ENCODE peak calls at places on chromosomes 11 and 22, in eight cellular contexts. One of them, this sample, is unnamed.

GRCh38 chr11:119093951-119094815 is 7.5 kb downstream of the DPAGT1 start:
- DNase-seq in AG04450: no peak
- DNase-seq in heart right ventricle: peak
- DNase-seq in fibroblast of lung: peak
- DNase-seq in uterus: peak
- DNase-seq in kidney epithelial cell: no peak
- DNase-seq in heart left ventricle: no peak
- DNase-seq in Calu3: peak
- DNase-seq in this sample: peak

GRCh38 chr11:288328-289144 is at the start of gene PGGHG:
- DNase-seq in heart right ventricle: peak
- DNase-seq in AG04450: no peak
- DNase-seq in Calu3: peak
- DNase-seq in heart left ventricle: peak
- DNase-seq in kidney epithelial cell: no peak
- DNase-seq in fibroblast of lung: peak
- DNase-seq in uterus: peak
- DNase-seq in this sample: peak

GRCh38 chr11:118913411-118914125 is 12.2 kb downstream of the BCL9L start:
- DNase-seq in uterus: peak
- DNase-seq in Calu3: no peak
- DNase-seq in heart left ventricle: no peak
- DNase-seq in fibroblast of lung: no peak
- DNase-seq in AG04450: no peak
- DNase-seq in heart right ventricle: no peak
- DNase-seq in kidney epithelial cell: no peak
- DNase-seq in this sample: no peak

GRCh38 chr11:46446343-46446751 is 54.8 kb upstream of the CHRM4 start:
- DNase-seq in AG04450: no peak
- DNase-seq in heart right ventricle: no peak
- DNase-seq in uterus: no peak
- DNase-seq in Calu3: no peak
- DNase-seq in kidney epithelial cell: no peak
- DNase-seq in fibroblast of lung: peak
- DNase-seq in heart left ventricle: no peak
- DNase-seq in this sample: no peak

GRCh38 chr11:56296877-56297276 is 4.8 kb upstream of the OR8H1 start:
- DNase-seq in AG04450: no peak
- DNase-seq in heart left ventricle: no peak
- DNase-seq in uterus: no peak
- DNase-seq in Calu3: no peak
- DNase-seq in fibroblast of lung: no peak
- DNase-seq in heart right ventricle: no peak
- DNase-seq in kidney epithelial cell: no peak
- DNase-seq in this sample: no peak

GRCh38 chr22:49447837-49448236 is 379.8 kb downstream of the BRD1 start:
- DNase-seq in kidney epithelial cell: no peak
- DNase-seq in Calu3: no peak
- DNase-seq in uterus: no peak
- DNase-seq in heart left ventricle: no peak
- DNase-seq in AG04450: no peak
- DNase-seq in fibroblast of lung: no peak
- DNase-seq in heart right ventricle: no peak
- DNase-seq in this sample: no peak

GRCh38 chr11:12117200-12117995 is 7.0 kb downstream of the MICAL2 start:
- DNase-seq in AG04450: no peak
- DNase-seq in heart right ventricle: no peak
- DNase-seq in fibroblast of lung: no peak
- DNase-seq in uterus: peak
- DNase-seq in kidney epithelial cell: no peak
- DNase-seq in heart left ventricle: no peak
- DNase-seq in Calu3: no peak
- DNase-seq in this sample: no peak

GRCh38 chr11:118643142-118643994 is 36.0 kb downstream of the PHLDB1 start:
- DNase-seq in Calu3: no peak
- DNase-seq in heart left ventricle: peak
- DNase-seq in AG04450: no peak
- DNase-seq in heart right ventricle: no peak
- DNase-seq in fibroblast of lung: no peak
- DNase-seq in kidney epithelial cell: no peak
- DNase-seq in uterus: no peak
- DNase-seq in this sample: no peak

GRCh38 chr11:43573873-43574272 is 106.7 kb upstream of the HSD17B12 start:
- DNase-seq in Calu3: no peak
- DNase-seq in kidney epithelial cell: no peak
- DNase-seq in fibroblast of lung: no peak
- DNase-seq in AG04450: no peak
- DNase-seq in heart right ventricle: no peak
- DNase-seq in heart left ventricle: peak
- DNase-seq in uterus: no peak
- DNase-seq in this sample: no peak

GRCh38 chr11:26551186-26551801 is 20.8 kb downstream of the MUC15 start:
- DNase-seq in fibroblast of lung: peak
- DNase-seq in kidney epithelial cell: no peak
- DNase-seq in AG04450: no peak
- DNase-seq in heart right ventricle: no peak
- DNase-seq in uterus: no peak
- DNase-seq in Calu3: no peak
- DNase-seq in heart left ventricle: no peak
- DNase-seq in this sample: no peak

GRCh38 chr11:32173435-32173834 is 82.6 kb downstream of the RCN1 start:
- DNase-seq in fibroblast of lung: peak
- DNase-seq in heart right ventricle: peak
- DNase-seq in Calu3: peak
- DNase-seq in heart left ventricle: peak
- DNase-seq in uterus: peak
- DNase-seq in AG04450: peak
- DNase-seq in kidney epithelial cell: peak
- DNase-seq in this sample: peak

GRCh38 chr11:124834526-124835190 is 30.6 kb upstream of the ROBO3 start:
- DNase-seq in uterus: no peak
- DNase-seq in Calu3: no peak
- DNase-seq in fibroblast of lung: no peak
- DNase-seq in AG04450: no peak
- DNase-seq in heart right ventricle: no peak
- DNase-seq in heart left ventricle: no peak
- DNase-seq in kidney epithelial cell: no peak
- DNase-seq in this sample: no peak

GRCh38 chr11:65542738-65543390 is 15.3 kb downstream of the LTBP3 start:
- DNase-seq in Calu3: no peak
- DNase-seq in fibroblast of lung: no peak
- DNase-seq in kidney epithelial cell: no peak
- DNase-seq in AG04450: no peak
- DNase-seq in heart left ventricle: no peak
- DNase-seq in heart right ventricle: no peak
- DNase-seq in uterus: no peak
- DNase-seq in this sample: no peak

GRCh38 chr11:76793391-76793811 is 10.2 kb downstream of the TSKU start:
- DNase-seq in fibroblast of lung: no peak
- DNase-seq in kidney epithelial cell: no peak
- DNase-seq in Calu3: no peak
- DNase-seq in heart left ventricle: no peak
- DNase-seq in AG04450: no peak
- DNase-seq in heart right ventricle: no peak
- DNase-seq in uterus: no peak
- DNase-seq in this sample: no peak

GRCh38 chr22:31344369-31345330 is 1.5 kb downstream of the PATZ1 start:
- DNase-seq in AG04450: no peak
- DNase-seq in heart left ventricle: peak
- DNase-seq in fibroblast of lung: peak
- DNase-seq in uterus: peak
- DNase-seq in heart right ventricle: peak
- DNase-seq in kidney epithelial cell: no peak
- DNase-seq in Calu3: no peak
- DNase-seq in this sample: peak

GRCh38 chr11:128018692-128019091 is 568.7 kb downstream of the ETS1 start:
- DNase-seq in heart left ventricle: no peak
- DNase-seq in kidney epithelial cell: no peak
- DNase-seq in AG04450: no peak
- DNase-seq in Calu3: no peak
- DNase-seq in heart right ventricle: no peak
- DNase-seq in fibroblast of lung: peak
- DNase-seq in uterus: no peak
- DNase-seq in this sample: no peak

GRCh38 chr11:112129656-112130055 is 34.2 kb downstream of the IL18 start:
- DNase-seq in fibroblast of lung: no peak
- DNase-seq in heart right ventricle: no peak
- DNase-seq in heart left ventricle: peak
- DNase-seq in Calu3: no peak
- DNase-seq in uterus: no peak
- DNase-seq in kidney epithelial cell: no peak
- DNase-seq in AG04450: no peak
- DNase-seq in this sample: no peak

GRCh38 chr11:44979536-44980399 is 29.1 kb upstream of the TP53I11 start:
- DNase-seq in heart left ventricle: no peak
- DNase-seq in AG04450: no peak
- DNase-seq in kidney epithelial cell: peak
- DNase-seq in fibroblast of lung: no peak
- DNase-seq in heart right ventricle: peak
- DNase-seq in uterus: no peak
- DNase-seq in Calu3: peak
- DNase-seq in this sample: no peak

GRCh38 chr11:44978961-44979331 is 28.3 kb upstream of the TP53I11 start:
- DNase-seq in fibroblast of lung: no peak
- DNase-seq in heart left ventricle: no peak
- DNase-seq in uterus: no peak
- DNase-seq in AG04450: no peak
- DNase-seq in heart right ventricle: no peak
- DNase-seq in Calu3: peak
- DNase-seq in kidney epithelial cell: no peak
- DNase-seq in this sample: no peak

GRCh38 chr11:44978279-44978960 is 27.7 kb upstream of the TP53I11 start:
- DNase-seq in heart left ventricle: no peak
- DNase-seq in heart right ventricle: no peak
- DNase-seq in AG04450: no peak
- DNase-seq in fibroblast of lung: peak
- DNase-seq in kidney epithelial cell: no peak
- DNase-seq in Calu3: no peak
- DNase-seq in uterus: no peak
- DNase-seq in this sample: no peak

GRCh38 chr11:44976576-44976975 is 25.9 kb upstream of the TP53I11 start:
- DNase-seq in uterus: no peak
- DNase-seq in heart right ventricle: no peak
- DNase-seq in fibroblast of lung: no peak
- DNase-seq in AG04450: no peak
- DNase-seq in heart left ventricle: no peak
- DNase-seq in kidney epithelial cell: no peak
- DNase-seq in Calu3: no peak
- DNase-seq in this sample: no peak

DNA sequence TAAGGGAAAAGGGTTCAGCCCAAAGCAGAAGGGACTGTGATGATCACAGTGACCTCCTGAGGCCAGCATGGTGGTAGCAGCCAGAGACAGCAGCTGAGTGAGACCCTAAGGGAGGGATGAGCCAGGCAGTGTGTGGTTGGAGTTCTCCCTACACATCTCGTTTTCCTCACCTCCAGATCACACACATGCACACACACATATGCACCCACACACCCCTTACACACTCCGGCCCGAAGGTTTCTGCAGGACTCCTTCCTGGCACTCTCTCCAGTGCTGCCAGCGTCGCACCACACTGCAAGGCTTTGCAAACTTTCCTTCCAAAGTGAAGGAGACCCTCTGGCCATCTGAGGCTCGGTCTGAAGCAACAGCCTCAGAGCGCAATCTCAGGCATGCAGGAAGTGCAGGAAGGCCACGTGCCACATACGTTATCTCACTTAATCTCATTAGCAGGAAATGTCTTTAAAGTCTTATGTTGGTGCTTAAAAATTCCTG is 26.9 kb upstream of the TP53I11 start:
- DNase-seq in kidney epithelial cell: no peak
- DNase-seq in heart right ventricle: no peak
- DNase-seq in uterus: no peak
- DNase-seq in Calu3: peak
- DNase-seq in heart left ventricle: no peak
- DNase-seq in AG04450: no peak
- DNase-seq in fibroblast of lung: peak
- DNase-seq in this sample: no peak
- TF ChIP-seq CTCF in kidney epithelial cell: peak
- TF ChIP-seq CTCF in heart right ventricle: no peak
- TF ChIP-seq CTCF in uterus: no peak
- TF ChIP-seq CTCF in Calu3: no peak
- TF ChIP-seq CTCF in heart left ventricle: peak
- TF ChIP-seq CTCF in AG04450: no peak
- TF ChIP-seq CTCF in fibroblast of lung: peak
- TF ChIP-seq CTCF in this sample: no peak

GRCh38 chr11:67644042-67644441 is 4.5 kb upstream of the TBX10 start:
- DNase-seq in kidney epithelial cell: no peak
- DNase-seq in heart left ventricle: no peak
- DNase-seq in fibroblast of lung: no peak
- DNase-seq in AG04450: no peak
- DNase-seq in heart right ventricle: no peak
- DNase-seq in Calu3: no peak
- DNase-seq in uterus: no peak
- DNase-seq in this sample: no peak
- TF ChIP-seq CTCF in kidney epithelial cell: peak
- TF ChIP-seq CTCF in heart left ventricle: peak
- TF ChIP-seq CTCF in fibroblast of lung: no peak
- TF ChIP-seq CTCF in AG04450: no peak
- TF ChIP-seq CTCF in heart right ventricle: no peak
- TF ChIP-seq CTCF in Calu3: peak
- TF ChIP-seq CTCF in uterus: no peak
- TF ChIP-seq CTCF in this sample: no peak

GRCh38 chr11:120228794-120229384 is 11.1 kb upstream of the POU2F3 start:
- DNase-seq in Calu3: no peak
- DNase-seq in heart right ventricle: no peak
- DNase-seq in fibroblast of lung: no peak
- DNase-seq in heart left ventricle: no peak
- DNase-seq in AG04450: no peak
- DNase-seq in uterus: no peak
- DNase-seq in kidney epithelial cell: no peak
- DNase-seq in this sample: no peak
- TF ChIP-seq CTCF in Calu3: no peak
- TF ChIP-seq CTCF in heart right ventricle: no peak
- TF ChIP-seq CTCF in fibroblast of lung: peak
- TF ChIP-seq CTCF in heart left ventricle: peak
- TF ChIP-seq CTCF in AG04450: peak
- TF ChIP-seq CTCF in uterus: no peak
- TF ChIP-seq CTCF in kidney epithelial cell: peak
- TF ChIP-seq CTCF in this sample: no peak

GRCh38 chr22:17060126-17060525 is 24.7 kb upstream of the IL17RA start:
- DNase-seq in heart left ventricle: no peak
- DNase-seq in heart right ventricle: no peak
- DNase-seq in fibroblast of lung: no peak
- DNase-seq in uterus: no peak
- DNase-seq in AG04450: no peak
- DNase-seq in Calu3: no peak
- DNase-seq in kidney epithelial cell: no peak
- DNase-seq in this sample: no peak

GRCh38 chr22:17057959-17058814 is 26.6 kb upstream of the IL17RA start:
- DNase-seq in heart left ventricle: peak
- DNase-seq in uterus: peak
- DNase-seq in kidney epithelial cell: no peak
- DNase-seq in Calu3: peak
- DNase-seq in heart right ventricle: peak
- DNase-seq in fibroblast of lung: peak
- DNase-seq in AG04450: peak
- DNase-seq in this sample: no peak

GRCh38 chr22:17056058-17056457 is 28.7 kb upstream of the IL17RA start:
- DNase-seq in uterus: no peak
- DNase-seq in heart left ventricle: no peak
- DNase-seq in Calu3: no peak
- DNase-seq in heart right ventricle: no peak
- DNase-seq in AG04450: no peak
- DNase-seq in kidney epithelial cell: no peak
- DNase-seq in fibroblast of lung: no peak
- DNase-seq in this sample: no peak

GRCh38 chr22:17056807-17057206 is 28.0 kb upstream of the IL17RA start:
- DNase-seq in fibroblast of lung: no peak
- DNase-seq in Calu3: no peak
- DNase-seq in heart left ventricle: no peak
- DNase-seq in uterus: no peak
- DNase-seq in heart right ventricle: no peak
- DNase-seq in kidney epithelial cell: no peak
- DNase-seq in AG04450: no peak
- DNase-seq in this sample: no peak
- TF ChIP-seq CTCF in fibroblast of lung: no peak
- TF ChIP-seq CTCF in Calu3: no peak
- TF ChIP-seq CTCF in heart left ventricle: no peak
- TF ChIP-seq CTCF in uterus: no peak
- TF ChIP-seq CTCF in heart right ventricle: no peak
- TF ChIP-seq CTCF in kidney epithelial cell: no peak
- TF ChIP-seq CTCF in AG04450: no peak
- TF ChIP-seq CTCF in this sample: no peak